ENCODE peak calls at places on chromosome 12, in ten cellular contexts. Q is AG09309, J is tibial artery, N is ascending aorta, E is kidney, K is progenitor cell of endocrine pancreas, M is choroid plexus epithelial cell, S is GM13976, B is brain microvascular endothelial cell, D is fibroblast of lung. C is an unnamed sample.

GRCh38 chr12:46360908-46361666 is 11.5 kb downstream of the SLC38A2 start:
- DNase-seq in Q (no peak), J (no peak), N (no peak), E (no peak), K (no peak), M (peak; percentile 30), S (no peak), B (no peak), D (peak; percentile 19), C (no peak)

GRCh38 chr12:45257185-45257585 is 41.3 kb downstream of the ANO6 start:
- DNase-seq in Q (no peak), J (no peak), N (no peak), E (no peak), K (no peak), M (no peak), S (peak; percentile 47), B (no peak), D (no peak), C (peak; percentile 56)

GRCh38 chr12:30880061-30880460 is 46.5 kb upstream of the TSPAN11 start:
- DNase-seq in Q (no peak), J (no peak), N (no peak), E (no peak), K (no peak), M (no peak), S (no peak), B (no peak), D (peak; percentile 82), C (no peak)

GRCh38 chr12:56007892-56008471 is 10.9 kb downstream of the SUOX start:
- DNase-seq in Q (no peak), J (no peak), N (no peak), E (no peak), K (no peak), M (peak; percentile 15), S (no peak), B (no peak), D (peak; percentile 23), C (no peak)

GRCh38 chr12:3669594-3669993 is 83.3 kb downstream of the CRACR2A start:
- DNase-seq in Q (no peak), J (no peak), N (no peak), E (no peak), K (no peak), M (no peak), S (no peak), B (no peak), D (no peak), C (no peak)

GRCh38 chr12:25829192-25829591 is 129.3 kb upstream of the RASSF8 start:
- DNase-seq in Q (peak; percentile 99), J (peak; percentile 46), N (no peak), E (no peak), K (no peak), M (peak; percentile 98), S (no peak), B (peak; percentile 95), D (peak; percentile 96), C (no peak)

GRCh38 chr12:76030378-76031080 is 1.0 kb downstream of the PHLDA1 start:
- DNase-seq in Q (no peak), J (peak; percentile 32), N (no peak), E (peak; percentile 82), K (peak; percentile 26), M (peak; percentile 71), S (peak; percentile 50), B (peak; percentile 30), D (peak; percentile 66), C (peak; percentile 64)

GRCh38 chr12:77782034-77782433 is 48.7 kb upstream of the NAV3 start:
- DNase-seq in Q (no peak), J (no peak), N (no peak), E (no peak), K (no peak), M (no peak), S (no peak), B (no peak), D (no peak), C (no peak)

GRCh38 chr12:13436182-13436581 is 239.7 kb downstream of the EMP1 start:
- DNase-seq in Q (no peak), J (no peak), N (no peak), E (no peak), K (no peak), M (no peak), S (no peak), B (no peak), D (no peak), C (no peak)

GRCh38 chr12:52687527-52688385 is 7.5 kb upstream of the KRT1 start:
- DNase-seq in Q (no peak), J (no peak), N (no peak), E (no peak), K (no peak), M (no peak), S (no peak), B (no peak), D (no peak), C (no peak)

GRCh38 chr12:67539946-67540345 is 108.6 kb upstream of the DYRK2 start:
- DNase-seq in Q (no peak), J (no peak), N (no peak), E (no peak), K (no peak), M (no peak), S (no peak), B (no peak), D (no peak), C (no peak)

GRCh38 chr12:11170810-11171144 is 217 bp upstream of the SMIM10L1 start:
- DNase-seq in Q (no peak), J (no peak), N (no peak), E (no peak), K (no peak), M (no peak), S (no peak), B (no peak), D (no peak), C (no peak)

GRCh38 chr12:11174022-11174421 is 3.0 kb downstream of the SMIM10L1 start:
- DNase-seq in Q (no peak), J (no peak), N (no peak), E (no peak), K (no peak), M (peak; percentile 59), S (no peak), B (no peak), D (peak; percentile 56), C (no peak)

GRCh38 chr12:11171953-11172675 is 1.1 kb downstream of the SMIM10L1 start:
- DNase-seq in Q (no peak), J (no peak), N (no peak), E (no peak), K (no peak), M (peak; percentile 31), S (no peak), B (peak; percentile 4), D (peak; percentile 43), C (no peak)

GRCh38 chr12:11166300-11166699 is 4.7 kb upstream of the SMIM10L1 start:
- DNase-seq in Q (no peak), J (no peak), N (no peak), E (no peak), K (no peak), M (no peak), S (no peak), B (no peak), D (no peak), C (no peak)

GRCh38 chr12:11171145-11171952 is at the start of gene SMIM10L1:
- DNase-seq in Q (peak; percentile 67), J (peak; percentile 91), N (peak; percentile 66), E (peak; percentile 98), K (peak; percentile 92), M (peak; percentile 97), S (peak; percentile 88), B (peak; percentile 92), D (peak; percentile 95), C (peak; percentile 92)
- TF ChIP-seq CTCF in Q (peak; percentile 5), J (no peak), N (no peak), E (no peak), K (peak; percentile 12), M (no peak), S (no peak), B (peak; percentile 12), D (peak; percentile 15), C (no peak)

DNA sequence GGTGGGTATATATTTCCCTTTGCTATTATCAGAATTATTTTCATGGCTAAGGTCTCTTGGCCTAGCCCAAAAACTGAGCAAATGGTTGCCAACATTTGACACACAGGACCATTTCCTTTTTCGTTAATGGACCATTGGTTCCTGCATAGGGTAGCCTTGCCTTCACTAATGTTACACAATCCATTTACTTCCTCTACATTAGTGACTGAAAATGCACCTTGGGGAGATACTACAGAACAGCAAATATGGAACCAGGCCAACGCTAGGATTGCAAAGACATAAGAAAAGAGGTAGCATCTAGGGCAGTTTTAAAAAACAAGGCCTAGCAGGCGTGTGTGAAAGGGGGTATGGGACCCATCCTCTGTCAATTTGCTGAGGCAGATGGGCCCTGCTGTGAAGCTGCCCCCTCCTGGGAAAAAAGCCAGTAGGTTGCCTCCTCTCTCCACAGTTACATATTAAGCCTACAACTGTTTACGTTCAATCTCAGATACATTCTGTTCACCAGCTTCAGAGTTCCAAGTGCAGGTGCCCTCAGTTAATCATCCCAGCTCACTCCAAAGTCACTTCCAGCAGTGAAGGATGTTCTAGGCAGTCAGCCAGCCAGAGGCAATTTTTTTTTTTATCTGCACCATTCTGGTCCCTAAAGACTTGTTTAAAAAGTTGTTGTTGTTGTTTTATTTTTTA is 15.0 kb downstream of the AQP6 start:
- DNase-seq in Q (no peak), J (no peak), N (no peak), E (no peak), K (no peak), M (peak; percentile 20), S (no peak), B (no peak), D (no peak), C (no peak)
- TF ChIP-seq CTCF in Q (no peak), J (no peak), N (no peak), E (no peak), K (no peak), M (no peak), S (no peak), B (no peak), D (no peak), C (no peak)

DNA sequence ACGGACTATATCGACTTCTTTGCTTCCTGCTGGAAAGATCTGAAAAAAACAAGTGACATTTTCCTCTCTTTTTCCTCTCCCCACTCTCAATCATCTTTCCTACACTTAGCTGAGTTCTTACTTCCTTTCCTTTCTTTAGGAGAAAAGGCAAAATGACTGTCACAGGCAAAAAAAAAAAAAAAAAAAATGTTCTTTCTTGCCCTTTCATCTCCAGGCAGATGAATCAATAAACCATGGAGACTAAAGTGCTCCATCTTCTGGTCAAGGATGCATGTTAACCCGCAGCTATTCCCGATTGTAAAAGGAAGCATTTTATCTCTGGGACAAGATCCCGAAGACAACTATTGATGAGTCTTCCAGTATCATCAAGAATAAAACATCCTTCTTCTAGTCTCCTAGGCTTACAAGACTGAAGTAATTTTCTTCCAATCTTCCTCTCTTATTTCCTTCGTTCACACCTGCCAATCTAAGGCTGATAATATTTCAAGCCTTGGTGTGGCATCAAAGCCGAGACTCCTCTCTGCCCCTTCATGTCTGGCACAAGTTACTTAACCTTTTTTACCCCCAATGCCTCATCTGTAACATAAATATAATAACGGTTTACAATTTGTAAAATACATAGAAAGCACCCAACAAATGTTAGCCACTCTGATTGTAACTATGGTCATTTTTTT is 94.2 kb upstream of the PLEKHG7 start:
- DNase-seq in Q (no peak), J (no peak), N (no peak), E (no peak), K (no peak), M (peak; percentile 76), S (no peak), B (peak; percentile 63), D (peak; percentile 70), C (no peak)
- TF ChIP-seq CTCF in Q (peak; percentile 59), J (peak; percentile 19), N (no peak), E (peak; percentile 51), K (peak; percentile 54), M (peak; percentile 69), S (peak; percentile 29), B (peak; percentile 67), D (peak; percentile 71), C (no peak)

GRCh38 chr12:98840325-98840724 is 195.2 kb downstream of the APAF1 start:
- DNase-seq in Q (no peak), J (no peak), N (no peak), E (no peak), K (no peak), M (no peak), S (no peak), B (no peak), D (no peak), C (no peak)

GRCh38 chr12:98838282-98838681 is 193.2 kb downstream of the APAF1 start:
- DNase-seq in Q (no peak), J (no peak), N (no peak), E (no peak), K (no peak), M (peak; percentile 62), S (no peak), B (peak; percentile 32), D (peak; percentile 11), C (no peak)
- TF ChIP-seq CTCF in Q (peak; percentile 56), J (peak; percentile 11), N (peak; percentile 10), E (no peak), K (peak; percentile 56), M (peak; percentile 73), S (no peak), B (peak; percentile 67), D (peak; percentile 59), C (no peak)

C was measured in GM06990.